ENCODE peak calls at places on chromosomes 1 and 21, in nine cellular contexts. One of them, this sample, is unnamed.

GRCh38 chr1:9784508-9785133 is 39.1 kb downstream of the CLSTN1 start:
- DNase-seq in adrenal gland: peak; percentile 39
- DNase-seq in spleen: no peak
- DNase-seq in sigmoid colon: peak; percentile 65
- DNase-seq in testis: peak; percentile 63
- DNase-seq in suprapubic skin: no peak
- DNase-seq in stomach: peak; percentile 69
- DNase-seq in esophagus squamous epithelium: no peak
- DNase-seq in heart left ventricle: peak; percentile 32
- DNase-seq in this sample: no peak

GRCh38 chr1:61173118-61173517 is 90.8 kb downstream of the NFIA start:
- DNase-seq in heart left ventricle: peak; percentile 61
- DNase-seq in testis: peak; percentile 45
- DNase-seq in stomach: no peak
- DNase-seq in adrenal gland: no peak
- DNase-seq in suprapubic skin: no peak
- DNase-seq in esophagus squamous epithelium: no peak
- DNase-seq in spleen: no peak
- DNase-seq in sigmoid colon: no peak
- DNase-seq in this sample: no peak

GRCh38 chr1:171877711-171878110 is 36.4 kb downstream of the DNM3 start:
- DNase-seq in stomach: no peak
- DNase-seq in testis: no peak
- DNase-seq in sigmoid colon: no peak
- DNase-seq in esophagus squamous epithelium: no peak
- DNase-seq in suprapubic skin: no peak
- DNase-seq in adrenal gland: no peak
- DNase-seq in spleen: no peak
- DNase-seq in heart left ventricle: no peak
- DNase-seq in this sample: no peak

GRCh38 chr1:117894078-117894477 is 35.3 kb downstream of the GDAP2 start:
- DNase-seq in esophagus squamous epithelium: no peak
- DNase-seq in spleen: no peak
- DNase-seq in testis: no peak
- DNase-seq in sigmoid colon: no peak
- DNase-seq in adrenal gland: no peak
- DNase-seq in stomach: no peak
- DNase-seq in heart left ventricle: no peak
- DNase-seq in suprapubic skin: no peak
- DNase-seq in this sample: no peak

GRCh38 chr1:220748091-220748934 is at the start of gene MTARC2:
- DNase-seq in sigmoid colon: peak; percentile 92
- DNase-seq in stomach: peak; percentile 80
- DNase-seq in suprapubic skin: peak; percentile 81
- DNase-seq in heart left ventricle: peak; percentile 87
- DNase-seq in spleen: peak; percentile 87
- DNase-seq in esophagus squamous epithelium: peak; percentile 17
- DNase-seq in adrenal gland: peak; percentile 85
- DNase-seq in testis: peak; percentile 94
- DNase-seq in this sample: peak; percentile 60

GRCh38 chr1:6440198-6441126 is 15.9 kb downstream of the ESPN start:
- DNase-seq in esophagus squamous epithelium: no peak
- DNase-seq in sigmoid colon: no peak
- DNase-seq in adrenal gland: peak; percentile 56
- DNase-seq in suprapubic skin: no peak
- DNase-seq in heart left ventricle: no peak
- DNase-seq in spleen: peak; percentile 84
- DNase-seq in testis: peak; percentile 65
- DNase-seq in stomach: peak; percentile 78
- DNase-seq in this sample: no peak

GRCh38 chr1:42429623-42430022 is 26.2 kb downstream of the ZMYND12 start:
- DNase-seq in testis: no peak
- DNase-seq in suprapubic skin: no peak
- DNase-seq in adrenal gland: no peak
- DNase-seq in heart left ventricle: no peak
- DNase-seq in esophagus squamous epithelium: no peak
- DNase-seq in sigmoid colon: no peak
- DNase-seq in spleen: no peak
- DNase-seq in stomach: no peak
- DNase-seq in this sample: no peak

GRCh38 chr1:57599233-57599994 is 175.6 kb upstream of the DAB1 start:
- DNase-seq in heart left ventricle: peak; percentile 33
- DNase-seq in spleen: no peak
- DNase-seq in suprapubic skin: no peak
- DNase-seq in stomach: no peak
- DNase-seq in testis: no peak
- DNase-seq in adrenal gland: no peak
- DNase-seq in esophagus squamous epithelium: no peak
- DNase-seq in sigmoid colon: no peak
- DNase-seq in this sample: no peak

GRCh38 chr21:21436012-21436545 is 437.9 kb downstream of the NCAM2 start:
- DNase-seq in sigmoid colon: no peak
- DNase-seq in testis: no peak
- DNase-seq in adrenal gland: no peak
- DNase-seq in esophagus squamous epithelium: no peak
- DNase-seq in heart left ventricle: no peak
- DNase-seq in spleen: no peak
- DNase-seq in suprapubic skin: no peak
- DNase-seq in stomach: no peak
- DNase-seq in this sample: no peak

GRCh38 chr1:74779750-74780149 is 46.8 kb downstream of the TYW3 start:
- DNase-seq in esophagus squamous epithelium: no peak
- DNase-seq in suprapubic skin: no peak
- DNase-seq in sigmoid colon: no peak
- DNase-seq in heart left ventricle: no peak
- DNase-seq in stomach: no peak
- DNase-seq in adrenal gland: no peak
- DNase-seq in testis: no peak
- DNase-seq in spleen: no peak
- DNase-seq in this sample: no peak

GRCh38 chr1:118097622-118098348 is 87.2 kb downstream of the SPAG17 start:
- DNase-seq in esophagus squamous epithelium: no peak
- DNase-seq in suprapubic skin: no peak
- DNase-seq in spleen: no peak
- DNase-seq in sigmoid colon: no peak
- DNase-seq in heart left ventricle: no peak
- DNase-seq in adrenal gland: no peak
- DNase-seq in stomach: no peak
- DNase-seq in testis: no peak
- DNase-seq in this sample: no peak

GRCh38 chr1:223531742-223532341 is 133.7 kb downstream of the CAPN8 start:
- DNase-seq in spleen: no peak
- DNase-seq in adrenal gland: peak; percentile 63
- DNase-seq in suprapubic skin: no peak
- DNase-seq in heart left ventricle: no peak
- DNase-seq in esophagus squamous epithelium: no peak
- DNase-seq in stomach: peak; percentile 75
- DNase-seq in sigmoid colon: no peak
- DNase-seq in testis: peak; percentile 72
- DNase-seq in this sample: no peak

DNA sequence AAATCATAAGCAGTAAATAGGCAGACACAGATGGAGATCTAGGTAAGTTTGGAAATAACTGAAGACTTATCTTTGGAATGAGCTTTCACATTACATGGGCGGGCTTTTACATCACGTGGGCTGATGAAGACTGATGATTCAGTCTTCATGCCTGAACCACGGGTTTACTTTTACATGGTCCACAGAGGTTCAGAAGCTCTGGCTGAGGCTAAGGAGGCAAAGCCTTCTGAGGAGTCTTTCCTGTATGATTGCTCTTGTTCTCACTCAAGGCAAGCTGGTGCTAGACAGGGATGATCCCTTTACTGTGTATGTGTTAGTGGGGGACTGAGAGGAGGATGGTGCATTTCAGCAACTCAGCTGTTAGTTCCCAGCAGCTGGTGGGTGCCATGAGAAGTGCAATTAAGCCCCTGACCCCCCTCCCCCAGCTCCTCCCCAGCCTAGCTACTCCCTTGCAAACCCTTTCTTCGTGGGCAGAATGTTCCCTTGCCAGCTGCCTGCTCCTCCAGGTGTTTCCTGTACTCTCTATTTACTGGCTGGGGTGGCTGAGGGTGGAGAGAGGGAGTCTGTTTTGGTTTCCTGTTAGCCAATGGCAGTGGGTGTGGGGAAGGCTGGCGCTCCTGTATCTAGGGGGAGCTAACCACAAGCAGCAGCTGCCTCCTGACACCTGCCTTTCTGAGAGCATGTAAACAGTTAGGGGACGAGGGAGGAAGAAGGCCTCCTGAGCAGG is 15.4 kb downstream of the BTG2 start:
- DNase-seq in adrenal gland: no peak
- DNase-seq in heart left ventricle: peak; percentile 38
- DNase-seq in esophagus squamous epithelium: peak; percentile 25
- DNase-seq in sigmoid colon: peak; percentile 78
- DNase-seq in testis: no peak
- DNase-seq in suprapubic skin: no peak
- DNase-seq in stomach: peak; percentile 85
- DNase-seq in spleen: peak; percentile 93
- DNase-seq in this sample: no peak
- TF ChIP-seq POLR2A in adrenal gland: no peak
- TF ChIP-seq POLR2A in heart left ventricle: no peak
- TF ChIP-seq POLR2A in esophagus squamous epithelium: peak; percentile 43
- TF ChIP-seq POLR2A in sigmoid colon: no peak
- TF ChIP-seq POLR2A in testis: no peak
- TF ChIP-seq POLR2A in suprapubic skin: no peak
- TF ChIP-seq POLR2A in stomach: no peak
- TF ChIP-seq POLR2A in spleen: no peak
- TF ChIP-seq POLR2A in this sample: no peak

DNA sequence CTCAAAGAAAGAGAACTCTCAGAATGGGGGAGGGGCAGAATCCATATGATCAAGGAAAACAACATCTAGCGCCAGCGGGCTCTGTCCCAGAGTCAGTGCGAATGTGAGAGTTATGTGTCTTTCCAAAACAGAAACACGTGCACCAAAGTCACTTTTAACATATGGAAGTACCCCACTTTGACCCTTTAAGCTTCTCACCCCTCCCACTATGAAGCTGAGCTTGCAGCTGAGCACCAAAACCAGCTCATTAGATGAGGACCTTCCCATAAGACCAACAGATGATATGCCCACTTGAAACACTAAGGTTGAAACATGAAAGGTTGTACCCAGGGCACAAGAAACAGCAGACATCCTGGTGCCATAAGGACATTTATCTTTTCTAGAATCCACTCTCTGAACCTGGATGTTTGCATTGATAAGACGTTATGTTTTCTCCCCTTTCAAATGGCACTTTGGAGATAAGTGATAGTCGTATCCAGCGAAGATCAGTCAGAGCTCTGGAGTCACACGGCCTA is 171.0 kb downstream of the TGFBR3 start:
- DNase-seq in suprapubic skin: no peak
- DNase-seq in spleen: no peak
- DNase-seq in sigmoid colon: no peak
- DNase-seq in esophagus squamous epithelium: no peak
- DNase-seq in adrenal gland: no peak
- DNase-seq in stomach: no peak
- DNase-seq in testis: no peak
- DNase-seq in heart left ventricle: no peak
- DNase-seq in this sample: no peak
- H3K27ac ChIP-seq in suprapubic skin: no peak overlapping the region
- H3K27ac ChIP-seq in spleen: no peak overlapping the region
- H3K27ac ChIP-seq in sigmoid colon: peak overlapping the region; percentile 88
- H3K27ac ChIP-seq in esophagus squamous epithelium: peak overlapping the region; percentile 53
- H3K27ac ChIP-seq in adrenal gland: no peak overlapping the region
- H3K27ac ChIP-seq in stomach: peak overlapping the region; percentile 80
- H3K27ac ChIP-seq in testis: no peak overlapping the region
- H3K27ac ChIP-seq in heart left ventricle: no peak overlapping the region
- H3K27ac ChIP-seq in this sample: peak overlapping the region; percentile 84

DNA sequence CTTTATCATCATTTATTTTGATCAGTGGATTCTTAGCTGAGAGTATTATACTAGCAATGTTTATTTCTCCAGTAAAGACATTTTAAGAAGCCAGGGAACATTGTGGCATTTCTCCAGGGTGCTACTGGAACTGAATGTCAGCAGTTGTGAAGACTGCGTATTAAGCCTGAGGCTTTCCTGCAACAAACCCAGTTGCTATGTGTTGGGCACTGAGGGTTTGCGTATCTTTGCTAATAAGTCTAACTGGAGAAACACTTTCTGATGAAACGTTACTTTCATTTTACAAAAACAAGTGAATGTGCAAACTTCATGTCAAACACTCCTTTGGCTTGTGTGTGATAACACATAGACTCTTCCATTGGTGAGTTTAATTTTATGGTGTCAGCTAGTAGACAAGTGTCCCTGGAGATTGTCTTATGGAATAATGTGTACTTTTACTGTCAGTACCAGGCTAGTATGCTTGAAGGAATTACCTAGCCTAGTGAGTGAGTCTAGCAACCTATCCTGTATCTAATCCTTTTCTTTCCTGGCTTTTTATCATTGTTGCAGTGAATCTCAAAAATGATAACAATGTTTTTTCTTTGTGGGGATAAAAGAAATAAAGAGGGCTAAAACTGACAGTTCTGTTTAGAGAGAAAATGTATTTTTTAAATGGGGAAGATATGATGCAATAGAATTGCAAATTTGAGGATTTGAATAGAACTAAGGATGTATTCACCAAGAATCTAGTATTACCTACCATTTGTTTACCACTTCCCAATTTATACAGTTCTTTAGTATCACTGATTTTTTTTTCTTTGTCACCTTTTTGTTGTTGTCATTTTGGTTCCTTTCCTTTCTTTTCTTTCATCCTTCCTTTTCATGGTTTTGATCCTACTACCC is 70.1 kb downstream of the MTR start:
- DNase-seq in spleen: no peak
- DNase-seq in stomach: no peak
- DNase-seq in esophagus squamous epithelium: no peak
- DNase-seq in heart left ventricle: no peak
- DNase-seq in sigmoid colon: peak; percentile 73
- DNase-seq in suprapubic skin: no peak
- DNase-seq in testis: no peak
- DNase-seq in adrenal gland: no peak
- DNase-seq in this sample: no peak
- H3K36me3 ChIP-seq in spleen: peaks cover 33% of the 10 kb centered on the region
- H3K36me3 ChIP-seq in stomach: peaks cover 77% of the 10 kb centered on the region
- H3K36me3 ChIP-seq in esophagus squamous epithelium: no peaks in the 10 kb centered on the region
- H3K36me3 ChIP-seq in heart left ventricle: peaks cover 33% of the 10 kb centered on the region
- H3K36me3 ChIP-seq in sigmoid colon: no peaks in the 10 kb centered on the region
- H3K36me3 ChIP-seq in suprapubic skin: peaks cover 60% of the 10 kb centered on the region
- H3K36me3 ChIP-seq in testis: no peaks in the 10 kb centered on the region
- H3K36me3 ChIP-seq in adrenal gland: peaks cover 19% of the 10 kb centered on the region
- H3K36me3 ChIP-seq in this sample: no peaks in the 10 kb centered on the region

DNA sequence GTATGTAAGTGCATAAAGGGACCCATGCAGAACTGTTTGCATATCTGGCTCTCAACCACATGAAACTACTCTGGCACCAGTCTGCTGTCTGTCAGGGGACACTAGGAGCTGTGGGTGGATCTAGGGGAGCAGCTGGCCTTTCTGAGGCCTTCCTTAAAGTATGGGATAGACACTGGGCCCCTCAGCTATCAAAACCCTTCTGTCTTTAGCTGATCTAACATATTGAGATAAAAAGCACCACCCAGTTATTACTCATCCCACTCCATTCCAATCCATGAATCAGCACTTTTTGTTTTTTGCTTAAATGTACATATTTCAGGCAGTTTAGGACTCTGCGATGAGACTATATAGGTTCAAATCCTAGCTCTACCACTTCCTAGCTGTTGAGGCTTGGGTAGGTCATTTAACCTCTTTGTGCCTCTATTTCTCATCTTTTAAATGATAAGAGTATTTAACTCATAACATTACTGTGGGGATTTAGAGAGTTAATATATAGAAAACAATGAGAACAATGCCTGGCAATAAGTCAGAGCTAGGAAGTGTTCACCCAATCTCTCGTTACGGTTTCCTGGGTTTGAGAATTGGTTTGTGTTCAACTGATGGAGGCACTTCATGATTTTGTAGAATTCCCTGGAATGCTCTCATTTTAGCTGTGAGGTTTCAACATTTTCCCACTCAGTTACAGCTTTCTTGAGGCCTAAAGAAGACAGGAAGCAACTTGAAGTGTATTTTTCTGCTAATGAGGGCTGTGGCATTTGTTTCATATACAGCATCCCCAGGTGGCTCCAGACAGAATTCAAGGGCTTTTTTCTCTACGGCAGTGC is 68.9 kb downstream of the LRIG2 start:
- DNase-seq in stomach: no peak
- DNase-seq in spleen: no peak
- DNase-seq in testis: no peak
- DNase-seq in suprapubic skin: no peak
- DNase-seq in adrenal gland: no peak
- DNase-seq in heart left ventricle: no peak
- DNase-seq in sigmoid colon: no peak
- DNase-seq in esophagus squamous epithelium: no peak
- DNase-seq in this sample: no peak
- TF ChIP-seq POLR2A in stomach: no peak
- TF ChIP-seq POLR2A in spleen: no peak
- TF ChIP-seq POLR2A in testis: no peak
- TF ChIP-seq POLR2A in suprapubic skin: no peak
- TF ChIP-seq POLR2A in adrenal gland: no peak
- TF ChIP-seq POLR2A in heart left ventricle: no peak
- TF ChIP-seq POLR2A in sigmoid colon: no peak
- TF ChIP-seq POLR2A in esophagus squamous epithelium: no peak
- TF ChIP-seq POLR2A in this sample: no peak